ENCODE peak calls at places on chromosomes 11 and 22, in eight cellular contexts. D is NCI-H748 treated with DMSO at 0.1 percent for 48 hours; V is central memory CD4-positive, alpha-beta T cell; Q is stomach; Z is activated CD4-positive, CD25-positive, alpha-beta regulatory T cell treated with anti-CD3 and anti-CD28 coated beads, Interleukin-2, amount 50 U/mL, for 16 hours; M is neural crest cell; U is DMS53; R is colonic mucosa. C is an unnamed sample.

GRCh38 chr11:128814856-128815705 is 52.0 kb downstream of the KCNJ1 start:
- DNase-seq in M (peak), Z (no peak), D (no peak), V (no peak), U (peak), Q (no peak), R (no peak), C (no peak)

GRCh38 chr11:30392221-30392784 is 69.4 kb downstream of the ARL14EP start:
- DNase-seq in M (no peak), R (no peak), U (no peak), D (no peak), Z (no peak), Q (no peak), V (no peak), C (no peak)

GRCh38 chr11:40302669-40303068 is 1156.8 kb downstream of the LRRC4C start:
- DNase-seq in R (no peak), V (no peak), Q (no peak), Z (no peak), U (no peak), M (no peak), D (no peak), C (no peak)

GRCh38 chr11:112589132-112589531 is 328.5 kb upstream of the PLET1 start:
- DNase-seq in Z (no peak), Q (no peak), M (no peak), U (no peak), R (no peak), D (no peak), V (no peak), C (no peak)

GRCh38 chr11:120925944-120926343 is 98.0 kb upstream of the TBCEL start:
- DNase-seq in M (no peak), V (no peak), Z (no peak), R (no peak), Q (no peak), U (no peak), D (no peak), C (no peak)

GRCh38 chr11:119356349-119357031 is 10.0 kb upstream of the MFRP start:
- DNase-seq in V (peak), Z (peak), Q (peak), D (peak), R (peak), U (no peak), M (peak), C (peak)

GRCh38 chr11:60978546-60979380 is 7.3 kb downstream of the CD6 start:
- DNase-seq in R (no peak), Z (no peak), M (no peak), D (no peak), Q (no peak), V (peak), U (no peak), C (peak)

GRCh38 chr11:82733444-82734119 is at the start of gene FAM181B:
- DNase-seq in V (peak), M (peak), R (peak), Q (peak), Z (no peak), D (no peak), U (peak), C (no peak)

GRCh38 chr11:114236829-114237228 is 59.4 kb upstream of the NNMT start:
- DNase-seq in D (no peak), M (no peak), R (no peak), U (peak), Z (no peak), Q (no peak), V (no peak), C (no peak)

GRCh38 chr11:64879226-64879900 is 942 bp upstream of the EHD1 start:
- DNase-seq in R (peak), U (peak), M (no peak), Q (no peak), D (no peak), Z (no peak), V (no peak), C (no peak)

GRCh38 chr11:66268210-66268952 is at the start of gene RAB1B:
- DNase-seq in M (peak), Z (peak), D (peak), U (peak), Q (peak), R (peak), V (peak), C (peak)

GRCh38 chr11:65502274-65502851 is 3.5 kb downstream of the MALAT1 start:
- DNase-seq in D (no peak), R (no peak), U (no peak), M (no peak), Z (no peak), V (peak), Q (no peak), C (no peak)

GRCh38 chr22:20001082-20001638 is 15.5 kb downstream of the ARVCF start:
- DNase-seq in Z (no peak), V (no peak), Q (no peak), R (no peak), U (no peak), M (no peak), D (no peak), C (no peak)

GRCh38 chr22:38657248-38657909 is 941 bp downstream of the CBY1 start:
- DNase-seq in V (peak), R (peak), Z (no peak), U (peak), M (no peak), Q (no peak), D (peak), C (peak)

GRCh38 chr11:59178401-59178800 is 6.5 kb downstream of the DTX4 start:
- DNase-seq in V (no peak), D (no peak), M (no peak), Q (no peak), U (no peak), R (no peak), Z (no peak), C (no peak)

GRCh38 chr22:19325296-19325950 is 33.9 kb upstream of the CLTCL1 start:
- DNase-seq in M (no peak), R (no peak), Q (no peak), Z (no peak), V (no peak), D (no peak), U (no peak), C (no peak)

GRCh38 chr11:72015511-72016061 is 16.9 kb downstream of the IL18BP start:
- DNase-seq in U (peak), Z (no peak), M (no peak), V (no peak), R (no peak), D (no peak), Q (no peak), C (no peak)

GRCh38 chr11:68354181-68354872 is 41.9 kb downstream of the LRP5 start:
- DNase-seq in R (peak), U (peak), M (no peak), Z (no peak), Q (peak), V (no peak), D (no peak), C (no peak)

GRCh38 chr11:125380756-125381445 is 115.2 kb downstream of the FEZ1 start:
- DNase-seq in V (no peak), R (no peak), Z (no peak), M (no peak), Q (no peak), D (no peak), U (no peak), C (no peak)

GRCh38 chr11:115345840-115346239 is 158.4 kb downstream of the CADM1 start:
- DNase-seq in R (no peak), D (no peak), U (no peak), Z (no peak), V (no peak), Q (no peak), M (no peak), C (no peak)

GRCh38 chr11:82462588-82462987 is 271.1 kb downstream of the FAM181B start:
- DNase-seq in D (peak), U (peak), V (no peak), M (no peak), R (no peak), Q (no peak), Z (no peak), C (no peak)

GRCh38 chr11:25423436-25424184 is 908.3 kb upstream of the ANO3 start:
- DNase-seq in M (no peak), Z (no peak), V (no peak), R (no peak), D (no peak), U (no peak), Q (no peak), C (no peak)

GRCh38 chr11:12499071-12499470 is 121.7 kb downstream of the PARVA start:
- DNase-seq in R (no peak), V (no peak), D (no peak), U (no peak), M (no peak), Z (no peak), Q (no peak), C (no peak)

GRCh38 chr22:42686756-42687491 is 33.7 kb downstream of the A4GALT start:
- DNase-seq in R (no peak), Z (no peak), M (no peak), Q (no peak), U (no peak), D (no peak), V (no peak), C (no peak)

GRCh38 chr11:128548655-128549255 is 38.6 kb downstream of the ETS1 start:
- DNase-seq in U (peak), Q (peak), M (peak), D (no peak), Z (no peak), V (peak), R (peak), C (peak)